ENCODE peak calls at places on chromosome 15, in eight cellular contexts. One of them, this sample, is unnamed.

GRCh38 chr15:97748576-97748975 is 211.9 kb upstream of the ARRDC4 start:
- DNase-seq in A549: no peak
- DNase-seq in ELF-1: no peak
- DNase-seq in AG10803: no peak
- DNase-seq in GM19239: no peak
- DNase-seq in amniotic stem cell: no peak
- DNase-seq in iris pigment epithelial cell: no peak
- DNase-seq in heart left ventricle: no peak
- DNase-seq in this sample: no peak

GRCh38 chr15:101337976-101338375 is 42.9 kb upstream of the SNRPA1 start:
- DNase-seq in A549: no peak
- DNase-seq in ELF-1: no peak
- DNase-seq in AG10803: no peak
- DNase-seq in GM19239: no peak
- DNase-seq in amniotic stem cell: no peak
- DNase-seq in iris pigment epithelial cell: no peak
- DNase-seq in heart left ventricle: no peak
- DNase-seq in this sample: no peak

GRCh38 chr15:69451951-69452701 is 492 bp upstream of the RPLP1 start:
- DNase-seq in A549: no peak
- DNase-seq in ELF-1: no peak
- DNase-seq in AG10803: peak; percentile 53
- DNase-seq in GM19239: no peak
- DNase-seq in amniotic stem cell: no peak
- DNase-seq in iris pigment epithelial cell: peak; percentile 63
- DNase-seq in heart left ventricle: peak; percentile 43
- DNase-seq in this sample: no peak

GRCh38 chr15:89017370-89018066 is 70.7 kb upstream of the ABHD2 start:
- DNase-seq in A549: peak; percentile 82
- DNase-seq in ELF-1: peak; percentile 92
- DNase-seq in AG10803: peak; percentile 84
- DNase-seq in GM19239: peak; percentile 46
- DNase-seq in amniotic stem cell: peak; percentile 63
- DNase-seq in iris pigment epithelial cell: peak; percentile 72
- DNase-seq in heart left ventricle: peak; percentile 87
- DNase-seq in this sample: peak; percentile 65

GRCh38 chr15:31307270-31308184 is 19.1 kb upstream of the KLF13 start:
- DNase-seq in A549: no peak
- DNase-seq in ELF-1: peak; percentile 34
- DNase-seq in AG10803: no peak
- DNase-seq in GM19239: no peak
- DNase-seq in amniotic stem cell: no peak
- DNase-seq in iris pigment epithelial cell: no peak
- DNase-seq in heart left ventricle: no peak
- DNase-seq in this sample: no peak

GRCh38 chr15:31327674-31328424 is 1.2 kb downstream of the KLF13 start:
- DNase-seq in A549: peak; percentile 38
- DNase-seq in ELF-1: no peak
- DNase-seq in AG10803: peak; percentile 35
- DNase-seq in GM19239: no peak
- DNase-seq in amniotic stem cell: no peak
- DNase-seq in iris pigment epithelial cell: peak; percentile 45
- DNase-seq in heart left ventricle: peak; percentile 82
- DNase-seq in this sample: no peak

GRCh38 chr15:68709826-68710225 is 110.9 kb downstream of the ANP32A start:
- DNase-seq in A549: no peak
- DNase-seq in ELF-1: no peak
- DNase-seq in AG10803: no peak
- DNase-seq in GM19239: no peak
- DNase-seq in amniotic stem cell: no peak
- DNase-seq in iris pigment epithelial cell: no peak
- DNase-seq in heart left ventricle: no peak
- DNase-seq in this sample: no peak

GRCh38 chr15:74426404-74427281 is 7.1 kb downstream of the SEMA7A start:
- DNase-seq in A549: no peak
- DNase-seq in ELF-1: no peak
- DNase-seq in AG10803: no peak
- DNase-seq in GM19239: no peak
- DNase-seq in amniotic stem cell: no peak
- DNase-seq in iris pigment epithelial cell: no peak
- DNase-seq in heart left ventricle: no peak
- DNase-seq in this sample: no peak

GRCh38 chr15:68819451-68820204 is 1.1 kb downstream of the ANP32A start:
- DNase-seq in A549: peak; percentile 60
- DNase-seq in ELF-1: peak; percentile 64
- DNase-seq in AG10803: peak; percentile 63
- DNase-seq in GM19239: no peak
- DNase-seq in amniotic stem cell: no peak
- DNase-seq in iris pigment epithelial cell: peak; percentile 65
- DNase-seq in heart left ventricle: peak; percentile 51
- DNase-seq in this sample: no peak

GRCh38 chr15:66833372-66833771 is 131.3 kb downstream of the SMAD6 start:
- DNase-seq in A549: no peak
- DNase-seq in ELF-1: peak; percentile 51
- DNase-seq in AG10803: no peak
- DNase-seq in GM19239: no peak
- DNase-seq in amniotic stem cell: no peak
- DNase-seq in iris pigment epithelial cell: no peak
- DNase-seq in heart left ventricle: no peak
- DNase-seq in this sample: no peak

This sample was measured in foreskin keratinocyte.